ENCODE peak calls at places on chromosomes 11 and 22, in six cellular contexts. D is activated effector memory CD4-positive, alpha-beta T cell treated with Interleukin-2 at 50 U/mL for 16 hours; R is pancreas; V is effector CD8-positive, alpha-beta T cell; C is Kasumi-1; S is immature natural killer cell. M is an unnamed sample.

GRCh38 chr22:25100402-25100801 is 99.3 kb upstream of the CRYBB3 start:
- DNase-seq in D (no peak), R (no peak), V (no peak), C (no peak), S (no peak), M (no peak)

GRCh38 chr11:115100706-115101105 is 403.5 kb downstream of the CADM1 start:
- DNase-seq in D (no peak), R (no peak), V (no peak), C (no peak), S (no peak), M (no peak)

GRCh38 chr11:133945087-133945974 is 11.4 kb downstream of the IGSF9B start:
- DNase-seq in D (peak), R (no peak), V (peak), C (no peak), S (peak), M (peak)

GRCh38 chr11:78907636-78908035 is 333.0 kb upstream of the NARS2 start:
- DNase-seq in D (no peak), R (no peak), V (no peak), C (no peak), S (no peak), M (no peak)

GRCh38 chr11:105045897-105046296 is 762 bp upstream of the CARD16 start:
- DNase-seq in D (no peak), R (no peak), V (no peak), C (no peak), S (no peak), M (no peak)

GRCh38 chr11:117887431-117888139 is 11.1 kb upstream of the FXYD6 start:
- DNase-seq in D (no peak), R (no peak), V (no peak), C (no peak), S (no peak), M (no peak)

GRCh38 chr22:20918663-20919220 is 1.5 kb downstream of the CRKL start:
- DNase-seq in D (no peak), R (no peak), V (no peak), C (no peak), S (no peak), M (no peak)

GRCh38 chr22:27999876-28000275 is 80.8 kb upstream of the PITPNB start:
- DNase-seq in D (no peak), R (no peak), V (no peak), C (no peak), S (no peak), M (no peak)

GRCh38 chr22:45248832-45249561 is 8.3 kb upstream of the KIAA0930 start:
- DNase-seq in D (no peak), R (no peak), V (no peak), C (no peak), S (no peak), M (no peak)

GRCh38 chr11:45280449-45280848 is 5.7 kb downstream of the SYT13 start:
- DNase-seq in D (no peak), R (no peak), V (no peak), C (no peak), S (no peak), M (no peak)

GRCh38 chr22:39259698-39260097 is 14.9 kb upstream of the PDGFB start:
- DNase-seq in D (no peak), R (peak), V (no peak), C (no peak), S (no peak), M (no peak)

GRCh38 chr11:2781413-2782274 is 81.8 kb upstream of the KCNQ1OT1 start:
- DNase-seq in D (no peak), R (peak), V (no peak), C (no peak), S (no peak), M (no peak)

GRCh38 chr22:49017769-49018330 is 809.8 kb downstream of the BRD1 start:
- DNase-seq in D (no peak), R (no peak), V (no peak), C (no peak), S (no peak), M (no peak)

GRCh38 chr11:8928981-8929615 is 3.6 kb downstream of the C11orf16 start:
- DNase-seq in D (no peak), R (no peak), V (no peak), C (no peak), S (no peak), M (no peak)

GRCh38 chr11:102911758-102912481 is 37.1 kb upstream of the MMP12 start:
- DNase-seq in D (no peak), R (no peak), V (no peak), C (no peak), S (no peak), M (no peak)

GRCh38 chr11:127340438-127340837 is 339.9 kb upstream of the KIRREL3 start:
- DNase-seq in D (no peak), R (no peak), V (no peak), C (no peak), S (no peak), M (no peak)

GRCh38 chr11:73623651-73624050 is 22.7 kb upstream of the PLEKHB1 start:
- DNase-seq in D (no peak), R (no peak), V (no peak), C (peak), S (no peak), M (no peak)

GRCh38 chr11:17575431-17576425 is 28.7 kb downstream of the OTOG start:
- DNase-seq in D (no peak), R (no peak), V (no peak), C (no peak), S (no peak), M (no peak)

GRCh38 chr11:121467965-121468364 is 15.2 kb upstream of the SORL1-AS1 start:
- DNase-seq in D (peak), R (no peak), V (peak), C (no peak), S (peak), M (peak)